ENCODE peak calls at places on chromosomes 5 and 9, in seven cellular contexts. One of them, this sample, is unnamed. For H3K4me1, the result is how much of the 10 kb centered on the place peaks cover.

GRCh38 chr5:12023614-12024241 is 119.5 kb upstream of the CTNND2 start:
- DNase-seq in stomach: no peak
- DNase-seq in hepatocyte: peak
- DNase-seq in DND-41: no peak
- DNase-seq in left ventricle myocardium inferior: no peak
- DNase-seq in mucosa of descending colon: no peak
- DNase-seq in fibroblast of lung: peak
- DNase-seq in this sample: no peak

GRCh38 chr5:107501965-107502691 is 168.6 kb downstream of the EFNA5 start:
- DNase-seq in DND-41: peak
- DNase-seq in hepatocyte: no peak
- DNase-seq in left ventricle myocardium inferior: no peak
- DNase-seq in fibroblast of lung: peak
- DNase-seq in mucosa of descending colon: no peak
- DNase-seq in stomach: no peak
- DNase-seq in this sample: no peak

GRCh38 chr5:154937186-154937717 is 759 bp downstream of the GEMIN5 start:
- DNase-seq in DND-41: no peak
- DNase-seq in mucosa of descending colon: no peak
- DNase-seq in hepatocyte: peak
- DNase-seq in fibroblast of lung: peak
- DNase-seq in left ventricle myocardium inferior: no peak
- DNase-seq in stomach: no peak
- DNase-seq in this sample: no peak

GRCh38 chr5:163890211-163890610 is 384.8 kb downstream of the MAT2B start:
- DNase-seq in fibroblast of lung: peak
- DNase-seq in left ventricle myocardium inferior: no peak
- DNase-seq in mucosa of descending colon: no peak
- DNase-seq in stomach: no peak
- DNase-seq in hepatocyte: no peak
- DNase-seq in DND-41: no peak
- DNase-seq in this sample: no peak

GRCh38 chr9:128150594-128151342 is 1.5 kb downstream of the LCN2 start:
- DNase-seq in DND-41: no peak
- DNase-seq in mucosa of descending colon: peak
- DNase-seq in left ventricle myocardium inferior: no peak
- DNase-seq in fibroblast of lung: no peak
- DNase-seq in stomach: peak
- DNase-seq in hepatocyte: no peak
- DNase-seq in this sample: peak

GRCh38 chr9:73038089-73038509 is 85.2 kb upstream of the ALDH1A1 start:
- DNase-seq in fibroblast of lung: no peak
- DNase-seq in hepatocyte: no peak
- DNase-seq in stomach: no peak
- DNase-seq in mucosa of descending colon: no peak
- DNase-seq in DND-41: no peak
- DNase-seq in left ventricle myocardium inferior: no peak
- DNase-seq in this sample: no peak

GRCh38 chr5:43039468-43040286 is 442 bp downstream of the ANXA2R start:
- DNase-seq in left ventricle myocardium inferior: peak
- DNase-seq in hepatocyte: peak
- DNase-seq in fibroblast of lung: peak
- DNase-seq in stomach: peak
- DNase-seq in mucosa of descending colon: peak
- DNase-seq in DND-41: peak
- DNase-seq in this sample: peak

GRCh38 chr5:52867809-52868208 is 80.1 kb downstream of the ITGA1 start:
- DNase-seq in mucosa of descending colon: no peak
- DNase-seq in stomach: no peak
- DNase-seq in left ventricle myocardium inferior: no peak
- DNase-seq in hepatocyte: no peak
- DNase-seq in DND-41: no peak
- DNase-seq in fibroblast of lung: peak
- DNase-seq in this sample: no peak

GRCh38 chr5:115304496-115304895 is 8.0 kb upstream of the CCDC112 start:
- DNase-seq in stomach: no peak
- DNase-seq in hepatocyte: no peak
- DNase-seq in DND-41: no peak
- DNase-seq in left ventricle myocardium inferior: no peak
- DNase-seq in mucosa of descending colon: no peak
- DNase-seq in fibroblast of lung: no peak
- DNase-seq in this sample: no peak

GRCh38 chr9:100213730-100214477 is 114.9 kb downstream of the INVS start:
- DNase-seq in mucosa of descending colon: no peak
- DNase-seq in stomach: no peak
- DNase-seq in hepatocyte: no peak
- DNase-seq in left ventricle myocardium inferior: no peak
- DNase-seq in DND-41: no peak
- DNase-seq in fibroblast of lung: peak
- DNase-seq in this sample: no peak

GRCh38 chr9:100217536-100217935 is 118.5 kb downstream of the INVS start:
- DNase-seq in DND-41: no peak
- DNase-seq in stomach: no peak
- DNase-seq in fibroblast of lung: no peak
- DNase-seq in left ventricle myocardium inferior: no peak
- DNase-seq in mucosa of descending colon: no peak
- DNase-seq in hepatocyte: no peak
- DNase-seq in this sample: no peak

GRCh38 chr9:100220936-100221335 is 121.9 kb downstream of the INVS start:
- DNase-seq in mucosa of descending colon: no peak
- DNase-seq in DND-41: no peak
- DNase-seq in fibroblast of lung: no peak
- DNase-seq in hepatocyte: no peak
- DNase-seq in stomach: no peak
- DNase-seq in left ventricle myocardium inferior: no peak
- DNase-seq in this sample: no peak

GRCh38 chr9:100219347-100219746 is 120.3 kb downstream of the INVS start:
- DNase-seq in DND-41: no peak
- DNase-seq in left ventricle myocardium inferior: no peak
- DNase-seq in fibroblast of lung: no peak
- DNase-seq in mucosa of descending colon: no peak
- DNase-seq in hepatocyte: no peak
- DNase-seq in stomach: no peak
- DNase-seq in this sample: no peak

GRCh38 chr9:100216178-100216787 is 117.2 kb downstream of the INVS start:
- DNase-seq in DND-41: peak
- DNase-seq in left ventricle myocardium inferior: no peak
- DNase-seq in stomach: peak
- DNase-seq in mucosa of descending colon: no peak
- DNase-seq in fibroblast of lung: peak
- DNase-seq in hepatocyte: peak
- DNase-seq in this sample: no peak
- TF ChIP-seq CTCF in DND-41: peak
- TF ChIP-seq CTCF in left ventricle myocardium inferior: peak
- TF ChIP-seq CTCF in stomach: peak
- TF ChIP-seq CTCF in mucosa of descending colon: peak
- TF ChIP-seq CTCF in fibroblast of lung: peak
- TF ChIP-seq CTCF in hepatocyte: peak
- TF ChIP-seq CTCF in this sample: peak

DNA sequence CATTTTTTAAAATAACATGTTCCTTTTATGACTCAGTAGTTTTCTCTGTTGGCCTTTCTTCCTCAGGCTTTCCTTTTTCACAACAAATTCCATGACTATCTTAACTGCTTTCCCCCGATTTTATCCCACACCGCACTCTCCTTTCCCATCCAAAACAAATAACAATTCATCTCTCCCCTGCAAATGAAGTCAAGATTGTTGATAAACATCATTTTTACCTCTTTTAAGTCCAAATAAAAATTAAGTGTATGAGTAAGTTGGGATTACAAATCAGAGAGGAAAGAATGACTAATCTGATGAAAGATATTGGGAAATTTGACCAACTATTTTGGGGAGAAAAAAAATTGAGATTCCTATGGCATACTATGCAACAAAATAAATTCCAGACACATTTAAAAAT is 47.3 kb downstream of the SEC61B start:
- DNase-seq in mucosa of descending colon: no peak
- DNase-seq in left ventricle myocardium inferior: no peak
- DNase-seq in hepatocyte: no peak
- DNase-seq in stomach: no peak
- DNase-seq in DND-41: no peak
- DNase-seq in fibroblast of lung: peak
- DNase-seq in this sample: no peak
- H3K4me1 ChIP-seq in mucosa of descending colon: under half
- H3K4me1 ChIP-seq in left ventricle myocardium inferior: under half
- H3K4me1 ChIP-seq in hepatocyte: under half
- H3K4me1 ChIP-seq in stomach: under half
- H3K4me1 ChIP-seq in DND-41: under half
- H3K4me1 ChIP-seq in fibroblast of lung: under half
- H3K4me1 ChIP-seq in this sample: under half

GRCh38 chr5:146098047-146098446 is 7.3 kb downstream of the PLAC8L1 start:
- DNase-seq in fibroblast of lung: no peak
- DNase-seq in stomach: no peak
- DNase-seq in DND-41: no peak
- DNase-seq in mucosa of descending colon: no peak
- DNase-seq in left ventricle myocardium inferior: no peak
- DNase-seq in hepatocyte: no peak
- DNase-seq in this sample: no peak
- TF ChIP-seq CTCF in fibroblast of lung: no peak
- TF ChIP-seq CTCF in stomach: no peak
- TF ChIP-seq CTCF in DND-41: no peak
- TF ChIP-seq CTCF in mucosa of descending colon: no peak
- TF ChIP-seq CTCF in left ventricle myocardium inferior: no peak
- TF ChIP-seq CTCF in hepatocyte: no peak
- TF ChIP-seq CTCF in this sample: no peak

GRCh38 chr5:40689442-40689841 is 9.7 kb downstream of the PTGER4 start:
- DNase-seq in stomach: no peak
- DNase-seq in fibroblast of lung: peak
- DNase-seq in mucosa of descending colon: no peak
- DNase-seq in hepatocyte: peak
- DNase-seq in left ventricle myocardium inferior: no peak
- DNase-seq in DND-41: no peak
- DNase-seq in this sample: no peak
- H3K4me1 ChIP-seq in stomach: half or more
- H3K4me1 ChIP-seq in fibroblast of lung: under half
- H3K4me1 ChIP-seq in mucosa of descending colon: under half
- H3K4me1 ChIP-seq in hepatocyte: under half
- H3K4me1 ChIP-seq in left ventricle myocardium inferior: half or more
- H3K4me1 ChIP-seq in DND-41: half or more
- H3K4me1 ChIP-seq in this sample: under half

GRCh38 chr5:8864053-8864452 is 681.8 kb downstream of the SEMA5A start:
- DNase-seq in left ventricle myocardium inferior: no peak
- DNase-seq in fibroblast of lung: peak
- DNase-seq in mucosa of descending colon: no peak
- DNase-seq in hepatocyte: no peak
- DNase-seq in stomach: no peak
- DNase-seq in DND-41: peak
- DNase-seq in this sample: no peak
- TF ChIP-seq CTCF in left ventricle myocardium inferior: no peak
- TF ChIP-seq CTCF in fibroblast of lung: peak
- TF ChIP-seq CTCF in mucosa of descending colon: no peak
- TF ChIP-seq CTCF in hepatocyte: peak
- TF ChIP-seq CTCF in stomach: no peak
- TF ChIP-seq CTCF in DND-41: peak
- TF ChIP-seq CTCF in this sample: no peak

GRCh38 chr5:128052764-128053163 is 30.8 kb upstream of the SLC12A2 start:
- DNase-seq in fibroblast of lung: no peak
- DNase-seq in mucosa of descending colon: no peak
- DNase-seq in left ventricle myocardium inferior: no peak
- DNase-seq in stomach: no peak
- DNase-seq in DND-41: no peak
- DNase-seq in hepatocyte: no peak
- DNase-seq in this sample: no peak
- H3K4me1 ChIP-seq in fibroblast of lung: under half
- H3K4me1 ChIP-seq in mucosa of descending colon: under half
- H3K4me1 ChIP-seq in left ventricle myocardium inferior: under half
- H3K4me1 ChIP-seq in stomach: under half
- H3K4me1 ChIP-seq in DND-41: under half
- H3K4me1 ChIP-seq in hepatocyte: under half
- H3K4me1 ChIP-seq in this sample: under half

DNA sequence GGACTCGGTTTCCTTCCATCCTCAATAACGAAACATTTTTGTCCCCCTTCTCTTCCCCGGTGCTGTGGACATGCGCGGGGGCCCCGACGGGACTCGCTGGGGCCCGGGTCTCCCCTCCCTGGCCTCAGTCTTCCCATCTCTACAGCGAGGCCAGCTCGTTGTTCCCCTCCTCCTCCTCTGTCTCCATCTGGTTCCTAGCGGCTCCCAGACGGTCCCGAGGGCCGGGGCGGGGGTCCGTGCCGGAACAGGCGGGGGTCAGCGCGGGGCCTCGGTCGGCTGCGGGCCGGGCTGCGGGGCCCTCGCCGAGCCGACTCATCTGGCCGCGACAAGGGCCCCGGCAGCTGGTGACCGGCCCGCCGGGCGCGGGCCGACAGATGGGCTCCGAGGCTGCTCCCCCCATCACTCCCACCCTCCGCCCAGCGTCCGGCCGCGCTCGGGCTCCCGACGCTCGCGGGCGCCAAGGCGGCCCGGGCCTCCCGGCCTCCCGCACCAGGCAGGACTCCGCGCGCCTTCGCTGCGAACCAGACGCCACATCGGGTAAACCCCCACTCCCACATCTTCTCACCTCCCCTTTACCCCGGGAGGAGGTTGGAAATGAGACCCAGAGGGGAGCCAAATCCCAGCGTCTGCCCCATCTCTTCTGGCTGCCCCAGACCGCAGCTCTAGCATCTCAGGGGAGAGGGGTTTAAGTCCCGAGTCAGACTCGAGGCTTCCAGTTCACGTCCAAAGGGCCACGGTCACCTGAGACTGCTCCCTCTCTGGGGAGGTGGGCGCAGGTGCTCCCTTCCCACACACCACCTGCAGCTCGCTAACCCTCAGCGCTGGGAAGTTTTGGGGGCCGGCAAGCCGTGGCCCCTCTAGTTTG is 8.1 kb downstream of the BARHL1 start:
- DNase-seq in hepatocyte: no peak
- DNase-seq in mucosa of descending colon: no peak
- DNase-seq in DND-41: no peak
- DNase-seq in left ventricle myocardium inferior: no peak
- DNase-seq in stomach: no peak
- DNase-seq in fibroblast of lung: no peak
- DNase-seq in this sample: no peak
- TF ChIP-seq CTCF in hepatocyte: no peak
- TF ChIP-seq CTCF in mucosa of descending colon: no peak
- TF ChIP-seq CTCF in DND-41: no peak
- TF ChIP-seq CTCF in left ventricle myocardium inferior: no peak
- TF ChIP-seq CTCF in stomach: no peak
- TF ChIP-seq CTCF in fibroblast of lung: no peak
- TF ChIP-seq CTCF in this sample: no peak

GRCh38 chr9:134330590-134330989 is 4.3 kb downstream of the RXRA start:
- DNase-seq in stomach: no peak
- DNase-seq in mucosa of descending colon: peak
- DNase-seq in fibroblast of lung: no peak
- DNase-seq in DND-41: no peak
- DNase-seq in left ventricle myocardium inferior: peak
- DNase-seq in hepatocyte: no peak
- DNase-seq in this sample: no peak
- H3K4me1 ChIP-seq in stomach: half or more
- H3K4me1 ChIP-seq in mucosa of descending colon: half or more
- H3K4me1 ChIP-seq in fibroblast of lung: under half
- H3K4me1 ChIP-seq in DND-41: under half
- H3K4me1 ChIP-seq in left ventricle myocardium inferior: half or more
- H3K4me1 ChIP-seq in hepatocyte: half or more
- H3K4me1 ChIP-seq in this sample: under half

This sample was measured in spleen.